ENCODE peak calls at places on chromosomes 1 and 21, in five cellular contexts. A, P, S, B and Q are unnamed samples.
A peak's percentile ranks its signal among the peaks of the same experiment; 100 is the strongest.

GRCh38 chr1:11730429-11730861 is 5.5 kb upstream of the AGTRAP start:
- DNase-seq in A (peak; percentile 29), P (no peak), S (no peak), B (no peak), Q (peak; percentile 73)

GRCh38 chr1:23100074-23100748 is 68.4 kb downstream of the LUZP1 start:
- DNase-seq in A (peak; percentile 96), P (no peak), S (peak; percentile 17), B (no peak), Q (peak; percentile 99)

GRCh38 chr1:30106125-30106524 is 617.3 kb downstream of the MATN1 start:
- DNase-seq in A (peak; percentile 67), P (peak; percentile 87), S (peak; percentile 39), B (peak; percentile 87), Q (peak; percentile 37)

GRCh38 chr1:111251570-111251969 is 24.1 kb downstream of the CHI3L2 start:
- DNase-seq in A (no peak), P (no peak), S (no peak), B (no peak), Q (no peak)

GRCh38 chr1:192702212-192702993 is 66.5 kb downstream of the RGS13 start:
- DNase-seq in A (peak; percentile 90), P (no peak), S (no peak), B (no peak), Q (peak; percentile 92)

GRCh38 chr1:233368106-233368783 is 40.7 kb downstream of the MAP3K21 start:
- DNase-seq in A (no peak), P (no peak), S (no peak), B (no peak), Q (peak; percentile 48)

GRCh38 chr1:100440075-100440809 is 87.9 kb downstream of the CDC14A start:
- DNase-seq in A (peak; percentile 67), P (no peak), S (no peak), B (no peak), Q (no peak)

GRCh38 chr1:200665851-200666250 is 3.9 kb downstream of the DDX59 start:
- DNase-seq in A (no peak), P (no peak), S (no peak), B (no peak), Q (no peak)

GRCh38 chr1:36401602-36402517 is 4.2 kb upstream of the LSM10 start:
- DNase-seq in A (no peak), P (no peak), S (no peak), B (peak; percentile 81), Q (no peak)

GRCh38 chr1:45409243-45409642 is 69.0 kb upstream of the MUTYH start:
- DNase-seq in A (peak; percentile 49), P (no peak), S (no peak), B (no peak), Q (no peak)

GRCh38 chr21:26153758-26154157 is 16.8 kb downstream of the APP start:
- DNase-seq in A (peak; percentile 44), P (no peak), S (no peak), B (no peak), Q (no peak)

GRCh38 chr1:76247261-76247852 is 172.8 kb downstream of the ST6GALNAC3 start:
- DNase-seq in A (no peak), P (no peak), S (peak; percentile 35), B (no peak), Q (no peak)

GRCh38 chr1:201495447-201496295 is 11.3 kb downstream of the CSRP1 start:
- DNase-seq in A (no peak), P (no peak), S (no peak), B (no peak), Q (peak; percentile 89)

GRCh38 chr1:9352364-9353140 is 59.9 kb downstream of the SPSB1 start:
- DNase-seq in A (no peak), P (peak; percentile 46), S (no peak), B (no peak), Q (peak; percentile 48)

GRCh38 chr1:61853545-61853944 is 111.3 kb downstream of the PATJ start:
- DNase-seq in A (peak; percentile 17), P (no peak), S (no peak), B (no peak), Q (no peak)

GRCh38 chr1:245512181-245512888 is 357.6 kb downstream of the KIF26B start:
- DNase-seq in A (no peak), P (no peak), S (no peak), B (no peak), Q (peak; percentile 17)

GRCh38 chr1:24541711-24542346 is 14.1 kb upstream of the NCMAP start:
- DNase-seq in A (peak; percentile 82), P (no peak), S (no peak), B (peak; percentile 76), Q (no peak)

GRCh38 chr1:12051361-12051760 is 11.7 kb upstream of the TNFRSF8 start:
- DNase-seq in A (no peak), P (no peak), S (no peak), B (no peak), Q (no peak)

GRCh38 chr1:58367217-58367616 is 179.3 kb downstream of the OMA1 start:
- DNase-seq in A (no peak), P (no peak), S (no peak), B (no peak), Q (no peak)

GRCh38 chr1:84736944-84737343 is 46.7 kb upstream of the SSX2IP start:
- DNase-seq in A (no peak), P (no peak), S (no peak), B (no peak), Q (no peak)

GRCh38 chr1:17520041-17520440 is 19.5 kb upstream of the ARHGEF10L start:
- DNase-seq in A (peak; percentile 86), P (no peak), S (no peak), B (no peak), Q (no peak)

GRCh38 chr1:166032901-166033371 is 133.9 kb downstream of the FAM78B start:
- DNase-seq in A (no peak), P (no peak), S (no peak), B (no peak), Q (no peak)

GRCh38 chr1:12161662-12162458 is 4.9 kb upstream of the TNFRSF1B start:
- DNase-seq in A (peak; percentile 87), P (peak; percentile 65), S (no peak), B (no peak), Q (peak; percentile 88)

GRCh38 chr1:17630048-17630830 is 90.7 kb downstream of the ARHGEF10L start:
- DNase-seq in A (peak; percentile 44), P (no peak), S (no peak), B (no peak), Q (no peak)

GRCh38 chr1:35569956-35570355 is 3.2 kb upstream of the TFAP2E start:
- DNase-seq in A (peak; percentile 33), P (no peak), S (no peak), B (no peak), Q (no peak)

GRCh38 chr1:154481058-154481457 is 21.0 kb upstream of the TDRD10 start:
- DNase-seq in A (no peak), P (no peak), S (peak; percentile 42), B (no peak), Q (no peak)

GRCh38 chr1:155083865-155084721 is 5.5 kb downstream of the EFNA3 start:
- DNase-seq in A (no peak), P (no peak), S (no peak), B (no peak), Q (peak; percentile 48)

DNA sequence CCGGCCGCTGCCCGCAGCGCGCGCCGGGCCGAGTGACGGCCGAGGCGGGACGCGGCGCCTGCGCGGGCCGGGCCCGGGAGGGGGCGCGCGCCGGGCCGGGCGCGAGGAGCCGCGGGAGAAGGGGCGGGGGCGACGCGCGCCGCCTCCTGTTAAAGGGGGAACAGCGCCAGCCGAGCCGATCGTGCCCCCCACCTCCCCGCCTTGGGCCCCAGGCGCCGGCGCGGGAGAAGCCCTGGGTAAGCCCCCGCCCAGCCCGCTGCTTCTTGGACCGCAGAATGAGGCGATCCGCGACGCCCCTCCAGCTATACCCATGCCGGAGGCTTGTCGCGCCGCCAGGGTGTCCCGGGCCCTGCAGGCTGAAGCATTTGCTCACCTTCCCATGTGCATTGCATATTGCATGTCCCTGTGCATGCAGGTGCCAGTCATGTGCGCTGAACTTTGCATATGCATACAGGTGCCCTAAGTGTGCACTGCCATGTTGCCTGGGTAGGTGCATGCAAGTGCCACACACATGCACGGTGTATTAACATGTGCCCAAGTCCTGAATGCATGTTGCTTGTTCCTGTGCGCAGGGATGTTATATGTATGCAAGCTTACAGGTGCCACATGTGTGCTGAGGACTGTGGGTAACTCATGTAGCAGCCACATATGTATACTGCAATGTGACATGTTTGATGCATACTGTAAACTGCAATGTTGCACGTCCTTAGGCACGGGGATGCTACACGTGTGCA is at the start of gene ADGRB2:
- DNase-seq in A (peak; percentile 48), P (peak; percentile 61), S (no peak), B (peak; percentile 76), Q (no peak)
- H2BK12ac ChIP-seq in A (no peak within 1 kb of the TSS), P (no peak within 1 kb of the TSS), S (peak within 1 kb of the TSS; percentile 34), B (no peak within 1 kb of the TSS), Q (no peak within 1 kb of the TSS)

DNA sequence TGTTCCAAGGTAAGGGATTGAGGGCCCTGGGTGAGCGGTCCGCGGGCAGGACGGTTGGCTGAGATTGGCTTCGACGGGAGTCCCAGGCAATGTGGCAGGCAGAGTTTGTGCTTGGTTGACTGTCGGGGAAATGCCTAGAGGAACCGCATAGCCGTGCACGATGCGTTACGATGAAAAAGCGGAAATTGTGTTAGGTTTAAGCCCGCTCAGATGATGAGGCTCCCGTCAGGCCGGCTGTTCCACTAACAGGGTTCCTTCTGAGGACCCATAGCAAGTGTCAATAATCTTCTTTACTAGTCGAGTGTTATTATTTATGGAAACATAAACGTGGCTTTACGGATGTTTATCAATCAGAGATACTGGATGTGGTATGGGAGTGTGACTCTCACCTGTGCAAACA is 117.8 kb upstream of the COL6A1 start:
- DNase-seq in A (no peak), P (no peak), S (no peak), B (no peak), Q (no peak)
- H2BK12ac ChIP-seq in A (no peak overlapping the region), P (no peak overlapping the region), S (no peak overlapping the region), B (no peak overlapping the region), Q (no peak overlapping the region)

GRCh38 chr1:240575976-240576666 is 35.8 kb downstream of the GREM2 start:
- DNase-seq in A (peak; percentile 18), P (no peak), S (no peak), B (no peak), Q (peak; percentile 75)
- H2BK12ac ChIP-seq in A (no peak overlapping the region), P (no peak overlapping the region), S (no peak overlapping the region), B (peak overlapping the region; percentile 69), Q (no peak overlapping the region)

GRCh38 chr1:90135306-90135705 is 140.4 kb downstream of the ZNF326 start:
- DNase-seq in A (no peak), P (no peak), S (no peak), B (no peak), Q (no peak)
- H2BK12ac ChIP-seq in A (no peak overlapping the region), P (no peak overlapping the region), S (no peak overlapping the region), B (no peak overlapping the region), Q (no peak overlapping the region)

GRCh38 chr1:82486969-82487368 is 686.2 kb downstream of the ADGRL2 start:
- DNase-seq in A (no peak), P (no peak), S (no peak), B (no peak), Q (no peak)

GRCh38 chr1:82491301-82491986 is 690.7 kb downstream of the ADGRL2 start:
- DNase-seq in A (peak; percentile 62), P (no peak), S (no peak), B (no peak), Q (no peak)

GRCh38 chr1:82494117-82494516 is 693.4 kb downstream of the ADGRL2 start:
- DNase-seq in A (no peak), P (no peak), S (no peak), B (no peak), Q (no peak)

GRCh38 chr1:82487778-82488177 is 687.0 kb downstream of the ADGRL2 start:
- DNase-seq in A (no peak), P (no peak), S (no peak), B (no peak), Q (no peak)

DNA sequence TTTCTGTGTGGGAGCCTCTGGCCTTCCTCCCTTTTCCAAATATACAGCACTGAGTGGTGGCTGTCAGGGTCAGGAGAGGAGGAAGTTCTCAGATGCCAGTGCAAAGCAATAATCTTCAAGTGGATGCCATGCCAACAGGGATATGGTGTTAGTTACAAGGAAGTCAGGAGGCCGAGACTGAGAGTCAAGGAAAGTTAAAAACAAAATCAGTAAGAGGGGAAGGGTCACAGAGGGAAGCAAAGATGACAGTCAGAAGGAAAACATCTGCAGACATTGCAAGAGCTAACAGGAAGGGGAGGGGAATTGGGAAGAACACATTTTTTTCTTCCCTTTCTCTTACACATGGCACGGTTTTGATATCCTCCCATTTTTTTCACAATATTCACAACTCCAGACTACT is 691.4 kb downstream of the ADGRL2 start:
- DNase-seq in A (peak; percentile 4), P (no peak), S (no peak), B (no peak), Q (no peak)
- H2BK12ac ChIP-seq in A (no peak overlapping the region), P (no peak overlapping the region), S (no peak overlapping the region), B (no peak overlapping the region), Q (no peak overlapping the region)